ENCODE peak calls at places on chromosomes 5 and 9, in seven cellular contexts. One of them, this sample, is unnamed.
A peak's percentile ranks its signal among the peaks of the same experiment; 100 is the strongest.

GRCh38 chr5:134581241-134581981 is 51.2 kb downstream of the SAR1B start:
- DNase-seq in H9: no peak
- DNase-seq in cardiac muscle cell: no peak
- DNase-seq in CD8-positive, alpha-beta T cell: no peak
- DNase-seq in esophagus squamous epithelium: no peak
- DNase-seq in CD4-positive, alpha-beta T cell: no peak
- DNase-seq in upper lobe of left lung: no peak
- DNase-seq in this sample: peak; percentile 47

GRCh38 chr5:93894471-93895354 is 153.3 kb upstream of the POU5F2 start:
- DNase-seq in CD8-positive, alpha-beta T cell: no peak
- DNase-seq in H9: no peak
- DNase-seq in CD4-positive, alpha-beta T cell: no peak
- DNase-seq in cardiac muscle cell: no peak
- DNase-seq in esophagus squamous epithelium: no peak
- DNase-seq in upper lobe of left lung: no peak
- DNase-seq in this sample: no peak

GRCh38 chr5:157454273-157454672 is 5.7 kb upstream of the NIPAL4 start:
- DNase-seq in CD4-positive, alpha-beta T cell: no peak
- DNase-seq in upper lobe of left lung: no peak
- DNase-seq in CD8-positive, alpha-beta T cell: no peak
- DNase-seq in H9: peak; percentile 10
- DNase-seq in cardiac muscle cell: no peak
- DNase-seq in esophagus squamous epithelium: no peak
- DNase-seq in this sample: no peak

GRCh38 chr5:129716235-129717030 is 31.5 kb upstream of the MINAR2 start:
- DNase-seq in CD8-positive, alpha-beta T cell: no peak
- DNase-seq in CD4-positive, alpha-beta T cell: no peak
- DNase-seq in upper lobe of left lung: no peak
- DNase-seq in H9: no peak
- DNase-seq in esophagus squamous epithelium: no peak
- DNase-seq in cardiac muscle cell: no peak
- DNase-seq in this sample: no peak

GRCh38 chr5:117829646-117830045 is 1158.7 kb downstream of the DTWD2 start:
- DNase-seq in CD8-positive, alpha-beta T cell: no peak
- DNase-seq in CD4-positive, alpha-beta T cell: no peak
- DNase-seq in upper lobe of left lung: no peak
- DNase-seq in cardiac muscle cell: no peak
- DNase-seq in H9: peak; percentile 42
- DNase-seq in esophagus squamous epithelium: no peak
- DNase-seq in this sample: no peak

GRCh38 chr5:146744358-146744757 is 134.2 kb downstream of the PPP2R2B start:
- DNase-seq in H9: no peak
- DNase-seq in cardiac muscle cell: no peak
- DNase-seq in upper lobe of left lung: no peak
- DNase-seq in CD8-positive, alpha-beta T cell: no peak
- DNase-seq in CD4-positive, alpha-beta T cell: no peak
- DNase-seq in esophagus squamous epithelium: no peak
- DNase-seq in this sample: no peak

GRCh38 chr5:176606032-176606431 is 3.9 kb downstream of the GPRIN1 start:
- DNase-seq in upper lobe of left lung: no peak
- DNase-seq in esophagus squamous epithelium: no peak
- DNase-seq in CD4-positive, alpha-beta T cell: no peak
- DNase-seq in cardiac muscle cell: no peak
- DNase-seq in H9: no peak
- DNase-seq in CD8-positive, alpha-beta T cell: no peak
- DNase-seq in this sample: no peak

GRCh38 chr5:117336208-117336607 is 761.6 kb upstream of the SEMA6A start:
- DNase-seq in H9: no peak
- DNase-seq in CD8-positive, alpha-beta T cell: no peak
- DNase-seq in cardiac muscle cell: no peak
- DNase-seq in upper lobe of left lung: no peak
- DNase-seq in esophagus squamous epithelium: no peak
- DNase-seq in CD4-positive, alpha-beta T cell: no peak
- DNase-seq in this sample: no peak

GRCh38 chr5:159451197-159452052 is 121.1 kb upstream of the IL12B start:
- DNase-seq in upper lobe of left lung: no peak
- DNase-seq in CD4-positive, alpha-beta T cell: no peak
- DNase-seq in H9: no peak
- DNase-seq in esophagus squamous epithelium: no peak
- DNase-seq in CD8-positive, alpha-beta T cell: no peak
- DNase-seq in cardiac muscle cell: peak; percentile 28
- DNase-seq in this sample: peak; percentile 72

GRCh38 chr5:126676195-126676624 is 75.5 kb downstream of the PHAX start:
- DNase-seq in cardiac muscle cell: peak; percentile 77
- DNase-seq in H9: peak; percentile 73
- DNase-seq in CD4-positive, alpha-beta T cell: peak; percentile 44
- DNase-seq in CD8-positive, alpha-beta T cell: peak; percentile 34
- DNase-seq in upper lobe of left lung: no peak
- DNase-seq in esophagus squamous epithelium: no peak
- DNase-seq in this sample: peak; percentile 62

GRCh38 chr5:109315245-109315644 is 94.5 kb downstream of the PJA2 start:
- DNase-seq in upper lobe of left lung: no peak
- DNase-seq in CD8-positive, alpha-beta T cell: no peak
- DNase-seq in esophagus squamous epithelium: no peak
- DNase-seq in H9: no peak
- DNase-seq in cardiac muscle cell: no peak
- DNase-seq in CD4-positive, alpha-beta T cell: no peak
- DNase-seq in this sample: no peak

DNA sequence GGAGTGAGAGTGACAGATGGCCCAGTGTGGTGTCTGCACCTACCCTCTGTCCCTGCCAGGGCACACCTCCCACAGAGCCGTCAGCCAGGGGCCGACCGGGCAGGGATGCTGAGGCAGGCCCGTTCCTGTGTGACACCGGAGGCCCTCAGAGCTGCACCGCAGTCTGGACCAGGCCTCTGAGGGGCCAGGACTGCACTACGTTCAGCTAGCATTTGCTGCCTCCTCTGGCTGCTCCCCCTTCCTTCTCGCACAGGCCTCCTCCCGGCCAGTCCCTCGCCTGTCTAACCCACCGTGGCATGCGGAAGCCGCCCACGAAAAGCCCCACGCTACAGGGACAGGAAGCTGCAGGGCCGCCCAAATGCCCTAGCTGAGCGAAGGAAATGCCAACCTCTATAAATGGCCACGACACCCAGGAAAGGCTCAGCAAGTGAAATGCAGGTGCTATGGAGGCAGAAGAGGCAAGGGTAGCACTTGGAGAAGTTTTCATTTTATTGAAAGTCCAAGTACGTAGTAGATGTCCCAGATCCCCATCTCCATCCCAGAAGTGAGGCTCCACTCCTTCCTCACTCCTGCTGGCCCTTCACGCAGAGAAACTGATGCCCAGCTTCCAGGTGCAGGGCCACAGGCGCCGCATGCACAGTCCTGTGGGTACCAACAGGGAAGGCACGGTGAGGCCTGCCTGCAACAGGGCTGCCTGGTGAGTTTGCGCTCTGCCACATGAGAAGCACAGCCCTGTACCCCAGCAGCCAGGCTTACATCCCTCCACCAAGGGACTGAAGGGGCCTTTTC is 38.7 kb downstream of the MAPK9 start:
- DNase-seq in H9: no peak
- DNase-seq in upper lobe of left lung: no peak
- DNase-seq in cardiac muscle cell: no peak
- DNase-seq in esophagus squamous epithelium: no peak
- DNase-seq in CD4-positive, alpha-beta T cell: no peak
- DNase-seq in CD8-positive, alpha-beta T cell: no peak
- DNase-seq in this sample: no peak
- H3K9me3 ChIP-seq in H9: peaks cover 66% of the 10 kb centered on the region
- H3K9me3 ChIP-seq in upper lobe of left lung: peaks cover 99% of the 10 kb centered on the region
- H3K9me3 ChIP-seq in cardiac muscle cell: peaks cover 7% of the 10 kb centered on the region
- H3K9me3 ChIP-seq in esophagus squamous epithelium: peaks cover 7% of the 10 kb centered on the region
- H3K9me3 ChIP-seq in CD4-positive, alpha-beta T cell: peaks cover 84% of the 10 kb centered on the region
- H3K9me3 ChIP-seq in CD8-positive, alpha-beta T cell: peaks cover 62% of the 10 kb centered on the region
- H3K9me3 ChIP-seq in this sample: no peaks in the 10 kb centered on the region

GRCh38 chr5:6201626-6202025 is 176.7 kb downstream of the MED10 start:
- DNase-seq in CD4-positive, alpha-beta T cell: no peak
- DNase-seq in CD8-positive, alpha-beta T cell: no peak
- DNase-seq in H9: no peak
- DNase-seq in cardiac muscle cell: no peak
- DNase-seq in upper lobe of left lung: no peak
- DNase-seq in esophagus squamous epithelium: no peak
- DNase-seq in this sample: no peak
- H3K9me3 ChIP-seq in CD4-positive, alpha-beta T cell: no peaks in the 10 kb centered on the region
- H3K9me3 ChIP-seq in CD8-positive, alpha-beta T cell: no peaks in the 10 kb centered on the region
- H3K9me3 ChIP-seq in H9: no peaks in the 10 kb centered on the region
- H3K9me3 ChIP-seq in cardiac muscle cell: no peaks in the 10 kb centered on the region
- H3K9me3 ChIP-seq in upper lobe of left lung: no peaks in the 10 kb centered on the region
- H3K9me3 ChIP-seq in esophagus squamous epithelium: no peaks in the 10 kb centered on the region
- H3K9me3 ChIP-seq in this sample: no peaks in the 10 kb centered on the region

GRCh38 chr9:102841376-102841775 is 153.8 kb upstream of the CYLC2 start:
- DNase-seq in upper lobe of left lung: no peak
- DNase-seq in H9: no peak
- DNase-seq in CD8-positive, alpha-beta T cell: no peak
- DNase-seq in CD4-positive, alpha-beta T cell: no peak
- DNase-seq in esophagus squamous epithelium: no peak
- DNase-seq in cardiac muscle cell: no peak
- DNase-seq in this sample: no peak

GRCh38 chr9:102842421-102842820 is 152.7 kb upstream of the CYLC2 start:
- DNase-seq in esophagus squamous epithelium: no peak
- DNase-seq in cardiac muscle cell: no peak
- DNase-seq in upper lobe of left lung: no peak
- DNase-seq in CD8-positive, alpha-beta T cell: no peak
- DNase-seq in H9: no peak
- DNase-seq in CD4-positive, alpha-beta T cell: no peak
- DNase-seq in this sample: no peak

GRCh38 chr9:102844754-102845153 is 150.4 kb upstream of the CYLC2 start:
- DNase-seq in H9: no peak
- DNase-seq in CD8-positive, alpha-beta T cell: no peak
- DNase-seq in cardiac muscle cell: no peak
- DNase-seq in CD4-positive, alpha-beta T cell: no peak
- DNase-seq in esophagus squamous epithelium: no peak
- DNase-seq in upper lobe of left lung: no peak
- DNase-seq in this sample: no peak

GRCh38 chr9:102845847-102846246 is 149.3 kb upstream of the CYLC2 start:
- DNase-seq in CD4-positive, alpha-beta T cell: no peak
- DNase-seq in H9: no peak
- DNase-seq in CD8-positive, alpha-beta T cell: no peak
- DNase-seq in cardiac muscle cell: no peak
- DNase-seq in esophagus squamous epithelium: no peak
- DNase-seq in upper lobe of left lung: no peak
- DNase-seq in this sample: no peak

DNA sequence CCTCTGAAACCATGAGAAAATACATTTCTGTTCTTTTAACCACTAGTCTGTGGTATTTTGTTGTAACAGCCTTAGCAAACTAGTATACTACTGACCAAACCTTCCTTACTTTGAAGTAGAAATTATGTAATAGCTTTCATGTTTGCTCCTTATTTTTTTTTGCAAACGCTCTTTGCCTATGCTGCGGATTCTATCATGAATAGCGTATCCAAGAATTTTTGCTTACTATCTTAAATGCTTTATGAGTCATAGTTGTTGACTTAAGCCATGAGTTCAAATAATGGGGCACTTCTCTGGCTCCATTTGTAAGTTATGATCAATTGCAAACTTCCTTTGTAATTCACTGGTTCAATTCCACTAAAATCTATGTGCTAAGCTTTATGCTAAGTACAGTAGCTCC is 154.8 kb upstream of the CYLC2 start:
- DNase-seq in CD8-positive, alpha-beta T cell: no peak
- DNase-seq in H9: no peak
- DNase-seq in upper lobe of left lung: no peak
- DNase-seq in esophagus squamous epithelium: no peak
- DNase-seq in CD4-positive, alpha-beta T cell: no peak
- DNase-seq in cardiac muscle cell: no peak
- DNase-seq in this sample: no peak
- H3K9me3 ChIP-seq in CD8-positive, alpha-beta T cell: no peaks in the 10 kb centered on the region
- H3K9me3 ChIP-seq in H9: no peaks in the 10 kb centered on the region
- H3K9me3 ChIP-seq in upper lobe of left lung: no peaks in the 10 kb centered on the region
- H3K9me3 ChIP-seq in esophagus squamous epithelium: no peaks in the 10 kb centered on the region
- H3K9me3 ChIP-seq in CD4-positive, alpha-beta T cell: no peaks in the 10 kb centered on the region
- H3K9me3 ChIP-seq in cardiac muscle cell: no peaks in the 10 kb centered on the region
- H3K9me3 ChIP-seq in this sample: no peaks in the 10 kb centered on the region

GRCh38 chr9:73446306-73446705 is 294.6 kb downstream of the ANXA1 start:
- DNase-seq in CD8-positive, alpha-beta T cell: no peak
- DNase-seq in esophagus squamous epithelium: no peak
- DNase-seq in upper lobe of left lung: no peak
- DNase-seq in cardiac muscle cell: peak; percentile 9
- DNase-seq in CD4-positive, alpha-beta T cell: no peak
- DNase-seq in H9: no peak
- DNase-seq in this sample: no peak
- H3K9me3 ChIP-seq in CD8-positive, alpha-beta T cell: no peaks in the 10 kb centered on the region
- H3K9me3 ChIP-seq in esophagus squamous epithelium: no peaks in the 10 kb centered on the region
- H3K9me3 ChIP-seq in upper lobe of left lung: no peaks in the 10 kb centered on the region
- H3K9me3 ChIP-seq in cardiac muscle cell: no peaks in the 10 kb centered on the region
- H3K9me3 ChIP-seq in CD4-positive, alpha-beta T cell: no peaks in the 10 kb centered on the region
- H3K9me3 ChIP-seq in H9: no peaks in the 10 kb centered on the region
- H3K9me3 ChIP-seq in this sample: no peaks in the 10 kb centered on the region

DNA sequence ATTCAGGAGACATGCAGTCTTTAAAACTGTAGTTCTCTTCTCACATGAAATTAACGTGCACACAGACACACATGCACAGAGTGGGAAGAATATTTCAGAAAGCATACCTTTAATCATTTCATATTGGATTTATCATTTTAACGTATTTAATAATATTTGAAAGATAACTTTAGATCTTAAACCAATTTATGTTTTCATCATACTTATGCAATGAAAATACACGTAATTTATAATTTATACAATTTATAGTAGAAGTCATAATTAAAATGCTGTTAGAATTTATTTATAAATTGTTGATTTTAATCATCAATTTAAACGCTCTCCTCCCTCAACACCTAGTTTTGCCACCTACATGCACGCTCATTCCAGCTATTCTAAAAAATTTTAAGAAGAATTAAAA is 894.9 kb upstream of the CTNND2 start:
- DNase-seq in esophagus squamous epithelium: no peak
- DNase-seq in upper lobe of left lung: no peak
- DNase-seq in H9: no peak
- DNase-seq in CD4-positive, alpha-beta T cell: no peak
- DNase-seq in CD8-positive, alpha-beta T cell: no peak
- DNase-seq in cardiac muscle cell: no peak
- DNase-seq in this sample: no peak
- H3K9me3 ChIP-seq in esophagus squamous epithelium: no peaks in the 10 kb centered on the region
- H3K9me3 ChIP-seq in upper lobe of left lung: no peaks in the 10 kb centered on the region
- H3K9me3 ChIP-seq in H9: no peaks in the 10 kb centered on the region
- H3K9me3 ChIP-seq in CD4-positive, alpha-beta T cell: peaks cover 5% of the 10 kb centered on the region
- H3K9me3 ChIP-seq in CD8-positive, alpha-beta T cell: no peaks in the 10 kb centered on the region
- H3K9me3 ChIP-seq in cardiac muscle cell: no peaks in the 10 kb centered on the region
- H3K9me3 ChIP-seq in this sample: no peaks in the 10 kb centered on the region

DNA sequence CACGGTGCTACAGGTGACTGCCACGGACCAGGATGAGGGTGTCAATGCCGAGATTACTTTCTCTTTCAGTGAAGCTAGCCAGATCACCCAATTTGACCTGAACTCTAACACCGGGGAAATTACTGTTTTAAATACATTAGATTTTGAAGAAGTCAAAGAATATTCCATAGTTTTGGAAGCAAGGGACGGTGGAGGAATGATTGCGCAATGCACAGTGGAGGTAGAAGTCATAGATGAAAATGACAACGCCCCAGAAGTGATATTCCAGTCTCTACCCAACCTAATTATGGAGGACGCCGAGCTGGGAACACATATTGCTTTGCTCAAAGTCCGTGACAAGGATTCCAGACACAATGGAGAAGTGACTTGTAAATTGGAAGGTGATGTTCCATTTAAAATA is 1.2 kb downstream of the PCDHGB4 start:
- DNase-seq in CD4-positive, alpha-beta T cell: no peak
- DNase-seq in upper lobe of left lung: no peak
- DNase-seq in H9: no peak
- DNase-seq in esophagus squamous epithelium: no peak
- DNase-seq in cardiac muscle cell: no peak
- DNase-seq in CD8-positive, alpha-beta T cell: no peak
- DNase-seq in this sample: no peak
- H3K9me3 ChIP-seq in CD4-positive, alpha-beta T cell: peaks cover 70% of the 10 kb centered on the region
- H3K9me3 ChIP-seq in upper lobe of left lung: peaks cover 83% of the 10 kb centered on the region
- H3K9me3 ChIP-seq in H9: peaks cover 41% of the 10 kb centered on the region
- H3K9me3 ChIP-seq in esophagus squamous epithelium: peaks cover 20% of the 10 kb centered on the region
- H3K9me3 ChIP-seq in cardiac muscle cell: peaks cover 7% of the 10 kb centered on the region
- H3K9me3 ChIP-seq in CD8-positive, alpha-beta T cell: peaks cover 7% of the 10 kb centered on the region
- H3K9me3 ChIP-seq in this sample: no peaks in the 10 kb centered on the region

This sample was measured in testis.